ENCODE peak calls at places on chromosomes 5 and 9, in seven cellular contexts. H is heart left ventricle, Y is spleen, K is HepG2, G is uterus, Q is HCT116, X is Peyer's patch. I is an unnamed sample.
A peak's percentile ranks its signal among the peaks of the same experiment; 100 is the strongest.

GRCh38 chr5:110549301-110549700 is 177.2 kb downstream of the TMEM232 start:
- DNase-seq in H (no peak), Y (no peak), K (no peak), G (no peak), Q (no peak), X (no peak), I (no peak)

GRCh38 chr9:127504887-127505251 is 53.6 kb downstream of the LRSAM1 start:
- DNase-seq in H (no peak), Y (no peak), K (no peak), G (no peak), Q (no peak), X (no peak), I (no peak)

GRCh38 chr5:92616085-92616484 is 964.9 kb downstream of the NR2F1-AS1 start:
- DNase-seq in H (no peak), Y (no peak), K (no peak), G (no peak), Q (no peak), X (no peak), I (no peak)

GRCh38 chr5:108749130-108749861 is 1.6 kb downstream of the FER start:
- DNase-seq in H (no peak), Y (no peak), K (no peak), G (peak; percentile 80), Q (no peak), X (peak; percentile 63), I (no peak)

GRCh38 chr5:112279082-112279481 is 140.0 kb downstream of the EPB41L4A start:
- DNase-seq in H (no peak), Y (no peak), K (no peak), G (no peak), Q (no peak), X (no peak), I (no peak)

GRCh38 chr9:17004500-17004899 is 130.3 kb upstream of the CNTLN start:
- DNase-seq in H (no peak), Y (no peak), K (no peak), G (no peak), Q (no peak), X (no peak), I (no peak)

GRCh38 chr9:124880501-124880900 is 18.6 kb downstream of the ARPC5L start:
- DNase-seq in H (no peak), Y (peak; percentile 74), K (no peak), G (no peak), Q (no peak), X (peak; percentile 28), I (no peak)

GRCh38 chr5:525916-526315 is 1.7 kb upstream of the SLC9A3 start:
- DNase-seq in H (no peak), Y (no peak), K (no peak), G (no peak), Q (no peak), X (no peak), I (no peak)

GRCh38 chr5:133201310-133201709 is 149.5 kb downstream of the HSPA4 start:
- DNase-seq in H (no peak), Y (no peak), K (no peak), G (no peak), Q (no peak), X (no peak), I (no peak)

GRCh38 chr5:172950176-172950965 is 8.9 kb upstream of the RPL26L1 start:
- DNase-seq in H (no peak), Y (peak; percentile 71), K (no peak), G (no peak), Q (no peak), X (no peak), I (no peak)

GRCh38 chr5:81787843-81788242 is 36.9 kb upstream of the SSBP2 start:
- DNase-seq in H (peak; percentile 75), Y (no peak), K (no peak), G (peak; percentile 91), Q (no peak), X (peak; percentile 31), I (peak; percentile 92)

GRCh38 chr9:113375057-113376023 is 1.4 kb downstream of the HDHD3 start:
- DNase-seq in H (no peak), Y (peak; percentile 33), K (no peak), G (no peak), Q (no peak), X (no peak), I (peak; percentile 66)

GRCh38 chr9:36818965-36819870 is 214.8 kb downstream of the PAX5 start:
- DNase-seq in H (no peak), Y (peak; percentile 65), K (no peak), G (no peak), Q (no peak), X (no peak), I (no peak)

GRCh38 chr5:160438316-160439204 is 16.9 kb downstream of the PTTG1 start:
- DNase-seq in H (peak; percentile 37), Y (peak; percentile 81), K (peak; percentile 62), G (peak; percentile 23), Q (peak; percentile 48), X (peak; percentile 61), I (peak; percentile 38)

GRCh38 chr9:135105938-135106491 is 18.5 kb downstream of the OLFM1 start:
- DNase-seq in H (no peak), Y (no peak), K (no peak), G (no peak), Q (no peak), X (no peak), I (no peak)

GRCh38 chr9:18531127-18531526 is 57.2 kb downstream of the ADAMTSL1 start:
- DNase-seq in H (no peak), Y (no peak), K (no peak), G (no peak), Q (no peak), X (no peak), I (no peak)

GRCh38 chr5:78929833-78930232 is 55.3 kb downstream of the ARSB start:
- DNase-seq in H (no peak), Y (no peak), K (peak; percentile 12), G (no peak), Q (no peak), X (no peak), I (no peak)

GRCh38 chr5:78930742-78931141 is 54.4 kb downstream of the ARSB start:
- DNase-seq in H (no peak), Y (no peak), K (no peak), G (no peak), Q (no peak), X (no peak), I (no peak)

GRCh38 chr5:78925102-78925876 is 59.8 kb downstream of the ARSB start:
- DNase-seq in H (no peak), Y (no peak), K (no peak), G (no peak), Q (no peak), X (no peak), I (no peak)

GRCh38 chr5:78923622-78923970 is 61.5 kb downstream of the ARSB start:
- DNase-seq in H (no peak), Y (no peak), K (no peak), G (no peak), Q (no peak), X (no peak), I (no peak)

GRCh38 chr5:78927657-78928282 is 57.3 kb downstream of the ARSB start:
- DNase-seq in H (no peak), Y (no peak), K (peak; percentile 62), G (no peak), Q (peak; percentile 48), X (no peak), I (no peak)
- TF ChIP-seq POLR2A in H (no peak), Y (no peak), K (no peak), G (no peak), Q (no peak), X (no peak), I (no peak)

GRCh38 chr9:131237931-131238401 is 38.3 kb downstream of the FAM78A start:
- DNase-seq in H (peak; percentile 76), Y (peak; percentile 95), K (no peak), G (no peak), Q (no peak), X (peak; percentile 91), I (peak; percentile 66)
- H3K27ac ChIP-seq in H (peak overlapping the region; percentile 85), Y (peak overlapping the region; percentile 81), K (no peak overlapping the region), G (no peak overlapping the region), Q (no peak overlapping the region), X (peak overlapping the region; percentile 64), I (no peak overlapping the region)

DNA sequence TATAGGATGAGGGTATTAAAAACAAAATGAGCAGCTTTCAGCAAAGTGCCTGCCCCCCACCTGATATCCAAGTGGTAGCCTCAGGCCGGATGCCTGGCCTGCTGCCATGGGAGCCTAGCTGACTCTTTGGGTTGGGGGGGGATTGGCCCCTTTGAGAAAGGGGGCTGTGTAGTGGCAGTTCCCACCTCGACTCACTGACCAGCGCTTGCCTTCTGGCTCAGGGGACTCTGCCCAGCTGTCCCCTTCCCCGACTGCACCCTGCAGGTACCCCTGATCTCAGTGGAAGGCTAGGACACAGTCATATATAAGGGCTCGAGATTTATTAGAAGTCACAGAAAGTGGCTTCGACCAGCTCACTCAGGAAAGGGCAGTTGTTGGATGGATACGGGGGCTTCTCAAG is 1.5 kb upstream of the NEUROG1 start:
- DNase-seq in H (no peak), Y (no peak), K (no peak), G (no peak), Q (no peak), X (no peak), I (no peak)
- H3K4me3 ChIP-seq in H (no peak overlapping the region), Y (no peak overlapping the region), K (no peak overlapping the region), G (no peak overlapping the region), Q (no peak overlapping the region), X (no peak overlapping the region), I (no peak overlapping the region)

GRCh38 chr5:179610903-179611265 is 12.6 kb downstream of the HNRNPH1 start:
- DNase-seq in H (no peak), Y (no peak), K (no peak), G (no peak), Q (no peak), X (no peak), I (no peak)

GRCh38 chr5:179612577-179613459 is 10.7 kb downstream of the HNRNPH1 start:
- DNase-seq in H (no peak), Y (peak; percentile 32), K (no peak), G (no peak), Q (no peak), X (no peak), I (no peak)

GRCh38 chr5:179608131-179608581 is 15.3 kb downstream of the HNRNPH1 start:
- DNase-seq in H (no peak), Y (peak; percentile 67), K (no peak), G (no peak), Q (no peak), X (peak; percentile 34), I (no peak)

GRCh38 chr5:179609834-179610108 is 13.7 kb downstream of the HNRNPH1 start:
- DNase-seq in H (no peak), Y (no peak), K (no peak), G (no peak), Q (no peak), X (no peak), I (no peak)

GRCh38 chr5:179610109-179610902 is 13.2 kb downstream of the HNRNPH1 start:
- DNase-seq in H (no peak), Y (peak; percentile 59), K (no peak), G (no peak), Q (no peak), X (no peak), I (no peak)
- TF ChIP-seq POLR2A in H (no peak), Y (no peak), K (peak; percentile 45), G (no peak), Q (no peak), X (no peak), I (no peak)

I was measured in body of pancreas.